ENCODE peak calls at places on chromosomes 3 and 15, in six cellular contexts. K, P, G, F, S and C are unnamed samples.

GRCh38 chr3:129310111-129310601 is 31.5 kb downstream of the HMCES start:
- DNase-seq in K (no peak), P (no peak), G (no peak), F (no peak), S (no peak), C (no peak)

GRCh38 chr15:91311986-91312385 is 211.9 kb downstream of the SV2B start:
- DNase-seq in K (no peak), P (no peak), G (no peak), F (no peak), S (no peak), C (no peak)

GRCh38 chr3:192887047-192887446 is 30.6 kb downstream of the MB21D2 start:
- DNase-seq in K (no peak), P (no peak), G (peak; percentile 92), F (no peak), S (no peak), C (no peak)

GRCh38 chr3:149377408-149378111 is at the start of gene TM4SF1:
- DNase-seq in K (peak; percentile 67), P (peak; percentile 61), G (peak; percentile 97), F (peak; percentile 62), S (peak; percentile 62), C (peak; percentile 84)

GRCh38 chr3:126287536-126288181 is 69.5 kb downstream of the KLF15 start:
- DNase-seq in K (peak; percentile 82), P (peak; percentile 66), G (peak; percentile 34), F (peak; percentile 92), S (peak; percentile 67), C (peak; percentile 93)

GRCh38 chr15:47720555-47720954 is 3.2 kb downstream of the SEMA6D start:
- DNase-seq in K (no peak), P (no peak), G (no peak), F (no peak), S (no peak), C (no peak)

GRCh38 chr15:68570974-68571373 is 7.8 kb upstream of the CORO2B start:
- DNase-seq in K (no peak), P (no peak), G (no peak), F (no peak), S (no peak), C (no peak)

GRCh38 chr3:20074226-20075063 is 34.2 kb downstream of the KAT2B start:
- DNase-seq in K (no peak), P (no peak), G (no peak), F (no peak), S (no peak), C (no peak)

GRCh38 chr3:38173834-38174418 is 8.6 kb downstream of the OXSR1 start:
- DNase-seq in K (no peak), P (no peak), G (no peak), F (no peak), S (no peak), C (no peak)

GRCh38 chr15:89399390-89400120 is 64.9 kb upstream of the POLG start:
- DNase-seq in K (no peak), P (no peak), G (no peak), F (no peak), S (no peak), C (no peak)

GRCh38 chr3:14138878-14139659 is 14.2 kb downstream of the TMEM43 start:
- DNase-seq in K (no peak), P (no peak), G (no peak), F (no peak), S (no peak), C (peak; percentile 70)

GRCh38 chr15:73564255-73564654 is 68.9 kb downstream of the NPTN start:
- DNase-seq in K (no peak), P (no peak), G (peak; percentile 66), F (no peak), S (no peak), C (no peak)

GRCh38 chr15:60760646-60761504 is 281.9 kb upstream of the ICE2 start:
- DNase-seq in K (no peak), P (no peak), G (peak; percentile 45), F (no peak), S (no peak), C (no peak)

GRCh38 chr15:73773428-73773827 is 20.3 kb upstream of the INSYN1 start:
- DNase-seq in K (no peak), P (no peak), G (no peak), F (no peak), S (no peak), C (no peak)

GRCh38 chr3:28726840-28727239 is 378.2 kb upstream of the AZI2 start:
- DNase-seq in K (peak; percentile 61), P (peak; percentile 38), G (peak; percentile 51), F (no peak), S (peak; percentile 41), C (no peak)

GRCh38 chr3:13496879-13497278 is 16.8 kb downstream of the HDAC11 start:
- DNase-seq in K (no peak), P (no peak), G (no peak), F (no peak), S (no peak), C (no peak)

GRCh38 chr15:77376770-77377169 is 43.1 kb downstream of the PEAK1 start:
- DNase-seq in K (no peak), P (no peak), G (no peak), F (no peak), S (no peak), C (no peak)

GRCh38 chr3:141227752-141228151 is 3.9 kb upstream of the PXYLP1 start:
- DNase-seq in K (no peak), P (no peak), G (peak; percentile 42), F (no peak), S (no peak), C (no peak)

GRCh38 chr3:176514297-176514696 is 683.0 kb downstream of the TBL1XR1 start:
- DNase-seq in K (no peak), P (no peak), G (peak; percentile 41), F (no peak), S (no peak), C (no peak)

GRCh38 chr3:12681586-12682371 is 17.9 kb upstream of the RAF1 start:
- DNase-seq in K (no peak), P (no peak), G (peak; percentile 43), F (no peak), S (no peak), C (no peak)

GRCh38 chr3:78221796-78222195 is 1181.9 kb downstream of the ROBO2 start:
- DNase-seq in K (no peak), P (no peak), G (no peak), F (no peak), S (no peak), C (no peak)

GRCh38 chr3:45145681-45146614 is at the start of gene CDCP1:
- DNase-seq in K (peak; percentile 83), P (peak; percentile 61), G (no peak), F (no peak), S (no peak), C (no peak)

GRCh38 chr3:55629432-55629831 is 142.3 kb upstream of the WNT5A start:
- DNase-seq in K (peak; percentile 72), P (no peak), G (peak; percentile 40), F (no peak), S (no peak), C (no peak)

GRCh38 chr3:125123906-125124305 is 68.1 kb upstream of the HEG1 start:
- DNase-seq in K (no peak), P (no peak), G (peak; percentile 59), F (no peak), S (no peak), C (no peak)

GRCh38 chr3:13013994-13014754 is 59.1 kb downstream of the IQSEC1 start:
- DNase-seq in K (no peak), P (peak; percentile 48), G (no peak), F (peak; percentile 59), S (no peak), C (no peak)

GRCh38 chr15:98823012-98823458 is 174.7 kb downstream of the IGF1R start:
- DNase-seq in K (no peak), P (no peak), G (peak; percentile 73), F (no peak), S (no peak), C (no peak)

GRCh38 chr15:75368689-75369239 is 357 bp upstream of the MAN2C1 start:
- DNase-seq in K (no peak), P (no peak), G (no peak), F (no peak), S (no peak), C (no peak)

GRCh38 chr3:25689226-25689625 is 24.5 kb upstream of the TOP2B start:
- DNase-seq in K (no peak), P (no peak), G (no peak), F (no peak), S (no peak), C (no peak)

GRCh38 chr3:151268267-151269235 is 9.8 kb downstream of the P2RY14 start:
- DNase-seq in K (no peak), P (no peak), G (no peak), F (no peak), S (no peak), C (no peak)

GRCh38 chr3:61808526-61808925 is 247.2 kb downstream of the PTPRG start:
- DNase-seq in K (no peak), P (no peak), G (no peak), F (peak; percentile 77), S (peak; percentile 62), C (no peak)

GRCh38 chr3:61809879-61810278 is 248.5 kb downstream of the PTPRG start:
- DNase-seq in K (no peak), P (no peak), G (no peak), F (peak; percentile 75), S (no peak), C (no peak)

GRCh38 chr3:61808999-61809398 is 247.6 kb downstream of the PTPRG start:
- DNase-seq in K (no peak), P (no peak), G (no peak), F (no peak), S (no peak), C (no peak)

GRCh38 chr3:61806810-61807209 is 245.4 kb downstream of the PTPRG start:
- DNase-seq in K (no peak), P (no peak), G (no peak), F (no peak), S (no peak), C (no peak)

GRCh38 chr3:61807865-61808276 is 246.5 kb downstream of the PTPRG start:
- DNase-seq in K (no peak), P (no peak), G (no peak), F (no peak), S (no peak), C (no peak)
- H3K27ac ChIP-seq in K (peak overlapping the region; percentile 9), P (no peak overlapping the region), G (no peak overlapping the region), F (peak overlapping the region; percentile 80), S (peak overlapping the region; percentile 10), C (no peak overlapping the region)

GRCh38 chr3:156489462-156489911 is 65.4 kb downstream of the SSR3 start:
- DNase-seq in K (no peak), P (no peak), G (no peak), F (no peak), S (no peak), C (no peak)
- H3K4me3 ChIP-seq in K (no peak overlapping the region), P (no peak overlapping the region), G (no peak overlapping the region), F (no peak overlapping the region), S (no peak overlapping the region), C (no peak overlapping the region)

DNA sequence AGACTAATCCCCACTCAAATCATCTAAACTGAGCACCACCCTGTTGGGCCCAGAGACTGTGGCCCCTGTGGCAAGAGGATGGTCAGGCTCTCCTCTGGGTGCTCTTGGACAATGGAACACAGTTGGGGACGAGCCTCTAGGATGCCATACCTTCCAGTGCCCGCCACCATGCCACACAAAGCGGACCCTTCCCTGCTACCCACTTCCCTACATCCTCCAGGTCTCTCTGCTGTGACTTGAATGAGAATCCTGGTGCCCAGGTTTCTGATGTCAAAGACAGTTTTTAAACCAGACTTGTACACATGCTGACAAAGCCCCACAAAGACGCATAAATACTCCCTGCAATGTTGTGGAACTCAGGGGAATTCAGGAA is 4.7 kb downstream of the CCDC51 start:
- DNase-seq in K (no peak), P (peak; percentile 26), G (no peak), F (peak; percentile 57), S (no peak), C (no peak)
- H3K27ac ChIP-seq in K (peak overlapping the region; percentile 70), P (no peak overlapping the region), G (no peak overlapping the region), F (peak overlapping the region; percentile 96), S (no peak overlapping the region), C (peak overlapping the region; percentile 83)

GRCh38 chr3:195850857-195851531 is 39.3 kb upstream of the MUC4 start:
- DNase-seq in K (peak; percentile 82), P (peak; percentile 86), G (peak; percentile 91), F (peak; percentile 94), S (peak; percentile 79), C (peak; percentile 87)
- H3K4me3 ChIP-seq in K (no peak overlapping the region), P (no peak overlapping the region), G (no peak overlapping the region), F (no peak overlapping the region), S (peak overlapping the region; percentile 17), C (peak overlapping the region; percentile 48)